ENCODE peak calls at places on chromosomes 3 and 15, in nine cellular contexts. One of them, this sample, is unnamed.

GRCh38 chr3:39443530-39443929 is 23.9 kb upstream of the MOBP start:
- DNase-seq in suprapubic skin: no peak
- DNase-seq in astrocyte: no peak
- DNase-seq in right cardiac atrium: no peak
- DNase-seq in fibroblast of villous mesenchyme: no peak
- DNase-seq in BE2C: peak
- DNase-seq in cardiac fibroblast: no peak
- DNase-seq in tibial nerve: no peak
- DNase-seq in esophagus squamous epithelium: no peak
- DNase-seq in this sample: no peak

GRCh38 chr3:50520849-50521248 is 17.4 kb upstream of the CACNA2D2 start:
- DNase-seq in tibial nerve: no peak
- DNase-seq in fibroblast of villous mesenchyme: no peak
- DNase-seq in astrocyte: no peak
- DNase-seq in right cardiac atrium: no peak
- DNase-seq in suprapubic skin: no peak
- DNase-seq in BE2C: peak
- DNase-seq in cardiac fibroblast: no peak
- DNase-seq in esophagus squamous epithelium: no peak
- DNase-seq in this sample: no peak

GRCh38 chr3:152193673-152194267 is 75.0 kb upstream of the MBNL1 start:
- DNase-seq in suprapubic skin: no peak
- DNase-seq in tibial nerve: no peak
- DNase-seq in BE2C: no peak
- DNase-seq in fibroblast of villous mesenchyme: peak
- DNase-seq in right cardiac atrium: no peak
- DNase-seq in esophagus squamous epithelium: no peak
- DNase-seq in cardiac fibroblast: no peak
- DNase-seq in astrocyte: no peak
- DNase-seq in this sample: no peak

GRCh38 chr3:188008582-188009213 is 145.3 kb upstream of the LPP start:
- DNase-seq in esophagus squamous epithelium: no peak
- DNase-seq in tibial nerve: no peak
- DNase-seq in fibroblast of villous mesenchyme: no peak
- DNase-seq in right cardiac atrium: no peak
- DNase-seq in BE2C: no peak
- DNase-seq in cardiac fibroblast: peak
- DNase-seq in suprapubic skin: no peak
- DNase-seq in astrocyte: no peak
- DNase-seq in this sample: no peak

GRCh38 chr15:45166792-45167630 is 20.8 kb downstream of the SHF start:
- DNase-seq in fibroblast of villous mesenchyme: peak
- DNase-seq in suprapubic skin: peak
- DNase-seq in astrocyte: peak
- DNase-seq in cardiac fibroblast: peak
- DNase-seq in right cardiac atrium: peak
- DNase-seq in esophagus squamous epithelium: peak
- DNase-seq in tibial nerve: peak
- DNase-seq in BE2C: peak
- DNase-seq in this sample: peak

GRCh38 chr15:41648770-41649169 is 11.4 kb upstream of the MGA start:
- DNase-seq in esophagus squamous epithelium: no peak
- DNase-seq in astrocyte: peak
- DNase-seq in fibroblast of villous mesenchyme: no peak
- DNase-seq in BE2C: no peak
- DNase-seq in tibial nerve: no peak
- DNase-seq in suprapubic skin: no peak
- DNase-seq in cardiac fibroblast: peak
- DNase-seq in right cardiac atrium: no peak
- DNase-seq in this sample: peak

GRCh38 chr3:122410639-122411038 is 5.2 kb downstream of the WDR5B start:
- DNase-seq in suprapubic skin: no peak
- DNase-seq in astrocyte: no peak
- DNase-seq in tibial nerve: no peak
- DNase-seq in esophagus squamous epithelium: no peak
- DNase-seq in fibroblast of villous mesenchyme: no peak
- DNase-seq in cardiac fibroblast: no peak
- DNase-seq in BE2C: no peak
- DNase-seq in right cardiac atrium: no peak
- DNase-seq in this sample: no peak

GRCh38 chr3:16338999-16339398 is 74.0 kb downstream of the OXNAD1 start:
- DNase-seq in suprapubic skin: no peak
- DNase-seq in astrocyte: peak
- DNase-seq in fibroblast of villous mesenchyme: peak
- DNase-seq in tibial nerve: no peak
- DNase-seq in cardiac fibroblast: peak
- DNase-seq in BE2C: no peak
- DNase-seq in esophagus squamous epithelium: no peak
- DNase-seq in right cardiac atrium: no peak
- DNase-seq in this sample: peak

GRCh38 chr3:197775317-197775716 is 15.7 kb upstream of the LRCH3 start:
- DNase-seq in right cardiac atrium: no peak
- DNase-seq in cardiac fibroblast: no peak
- DNase-seq in esophagus squamous epithelium: no peak
- DNase-seq in tibial nerve: no peak
- DNase-seq in suprapubic skin: no peak
- DNase-seq in fibroblast of villous mesenchyme: no peak
- DNase-seq in astrocyte: no peak
- DNase-seq in BE2C: peak
- DNase-seq in this sample: no peak

GRCh38 chr3:196127308-196128040 is 45.6 kb upstream of the TFRC start:
- DNase-seq in suprapubic skin: no peak
- DNase-seq in cardiac fibroblast: no peak
- DNase-seq in right cardiac atrium: no peak
- DNase-seq in BE2C: no peak
- DNase-seq in astrocyte: no peak
- DNase-seq in tibial nerve: no peak
- DNase-seq in esophagus squamous epithelium: no peak
- DNase-seq in fibroblast of villous mesenchyme: peak
- DNase-seq in this sample: no peak

GRCh38 chr15:33279613-33280205 is 31.1 kb upstream of the RYR3 start:
- DNase-seq in fibroblast of villous mesenchyme: peak
- DNase-seq in tibial nerve: no peak
- DNase-seq in suprapubic skin: no peak
- DNase-seq in cardiac fibroblast: peak
- DNase-seq in astrocyte: peak
- DNase-seq in esophagus squamous epithelium: no peak
- DNase-seq in BE2C: no peak
- DNase-seq in right cardiac atrium: no peak
- DNase-seq in this sample: peak

GRCh38 chr15:68821898-68822380 is 1.2 kb upstream of the ANP32A start:
- DNase-seq in esophagus squamous epithelium: no peak
- DNase-seq in fibroblast of villous mesenchyme: peak
- DNase-seq in suprapubic skin: no peak
- DNase-seq in right cardiac atrium: no peak
- DNase-seq in astrocyte: no peak
- DNase-seq in BE2C: no peak
- DNase-seq in cardiac fibroblast: no peak
- DNase-seq in tibial nerve: no peak
- DNase-seq in this sample: no peak

GRCh38 chr3:14434105-14434504 is 31.7 kb downstream of the SLC6A6 start:
- DNase-seq in tibial nerve: no peak
- DNase-seq in suprapubic skin: no peak
- DNase-seq in esophagus squamous epithelium: no peak
- DNase-seq in right cardiac atrium: peak
- DNase-seq in astrocyte: peak
- DNase-seq in fibroblast of villous mesenchyme: no peak
- DNase-seq in BE2C: no peak
- DNase-seq in cardiac fibroblast: peak
- DNase-seq in this sample: peak

GRCh38 chr3:14432996-14433572 is 30.7 kb downstream of the SLC6A6 start:
- DNase-seq in tibial nerve: no peak
- DNase-seq in fibroblast of villous mesenchyme: no peak
- DNase-seq in BE2C: no peak
- DNase-seq in esophagus squamous epithelium: no peak
- DNase-seq in cardiac fibroblast: no peak
- DNase-seq in right cardiac atrium: peak
- DNase-seq in astrocyte: no peak
- DNase-seq in suprapubic skin: no peak
- DNase-seq in this sample: no peak

GRCh38 chr3:14431556-14431927 is 29.1 kb downstream of the SLC6A6 start:
- DNase-seq in esophagus squamous epithelium: no peak
- DNase-seq in BE2C: no peak
- DNase-seq in astrocyte: no peak
- DNase-seq in fibroblast of villous mesenchyme: no peak
- DNase-seq in suprapubic skin: no peak
- DNase-seq in right cardiac atrium: peak
- DNase-seq in cardiac fibroblast: no peak
- DNase-seq in tibial nerve: no peak
- DNase-seq in this sample: no peak

GRCh38 chr3:14430706-14431470 is 28.5 kb downstream of the SLC6A6 start:
- DNase-seq in BE2C: no peak
- DNase-seq in fibroblast of villous mesenchyme: no peak
- DNase-seq in esophagus squamous epithelium: no peak
- DNase-seq in suprapubic skin: no peak
- DNase-seq in astrocyte: no peak
- DNase-seq in right cardiac atrium: peak
- DNase-seq in cardiac fibroblast: no peak
- DNase-seq in tibial nerve: no peak
- DNase-seq in this sample: no peak

DNA sequence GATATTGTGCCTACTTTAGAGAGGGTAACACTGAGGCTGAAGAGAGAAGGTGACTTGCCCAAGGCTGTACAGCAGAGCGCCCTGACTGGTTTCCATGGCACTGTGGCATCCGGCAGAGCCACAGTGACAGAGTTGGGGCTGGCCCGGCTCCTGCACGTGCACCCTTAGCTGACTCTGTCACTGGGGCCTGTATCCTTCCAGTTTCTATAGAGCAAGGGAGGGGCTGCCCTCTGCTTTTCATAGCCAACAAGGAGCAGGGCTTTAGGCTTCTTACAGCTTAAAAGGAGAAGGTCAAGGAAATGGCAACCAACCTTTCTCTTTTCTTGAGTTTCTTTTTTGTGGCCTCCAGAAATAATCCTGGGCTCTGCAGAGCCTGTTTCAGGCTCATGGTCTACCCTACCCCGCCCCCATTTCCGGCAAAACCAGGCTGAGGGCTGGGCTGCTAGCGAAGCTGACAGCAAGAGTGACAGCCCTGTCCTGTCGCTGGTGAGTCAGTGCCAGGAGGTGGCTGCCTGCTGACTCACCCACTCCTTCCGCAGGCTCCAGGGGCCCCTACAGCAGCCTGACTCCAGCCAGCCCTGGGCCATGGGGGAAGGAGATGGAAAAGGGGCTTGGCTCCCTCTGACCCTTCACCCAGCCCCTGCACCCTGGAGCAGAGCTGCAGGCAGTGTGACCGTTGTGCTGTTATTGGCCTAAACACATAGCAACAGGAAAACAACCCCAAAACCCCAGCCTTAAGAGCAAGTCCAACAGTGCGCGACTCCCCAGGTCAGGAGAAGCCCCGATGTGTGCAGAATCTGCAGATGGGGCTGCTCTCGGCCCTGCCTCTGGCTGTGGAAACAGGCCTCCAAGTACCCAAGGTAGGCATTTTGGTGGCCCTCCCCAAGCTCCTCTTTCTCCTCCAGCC is 29.8 kb downstream of the SLC6A6 start:
- DNase-seq in fibroblast of villous mesenchyme: peak
- DNase-seq in tibial nerve: peak
- DNase-seq in BE2C: peak
- DNase-seq in cardiac fibroblast: peak
- DNase-seq in suprapubic skin: no peak
- DNase-seq in astrocyte: peak
- DNase-seq in esophagus squamous epithelium: peak
- DNase-seq in right cardiac atrium: peak
- DNase-seq in this sample: peak
- H3K4me3 ChIP-seq in fibroblast of villous mesenchyme: no peak
- H3K4me3 ChIP-seq in tibial nerve: no peak
- H3K4me3 ChIP-seq in BE2C: no peak
- H3K4me3 ChIP-seq in cardiac fibroblast: no peak
- H3K4me3 ChIP-seq in suprapubic skin: no peak
- H3K4me3 ChIP-seq in astrocyte: peak
- H3K4me3 ChIP-seq in esophagus squamous epithelium: peak
- H3K4me3 ChIP-seq in right cardiac atrium: no peak
- H3K4me3 ChIP-seq in this sample: no peak

GRCh38 chr3:123586131-123586530 is 1.3 kb upstream of the HACD2 start:
- DNase-seq in tibial nerve: no peak
- DNase-seq in suprapubic skin: no peak
- DNase-seq in fibroblast of villous mesenchyme: peak
- DNase-seq in cardiac fibroblast: peak
- DNase-seq in astrocyte: peak
- DNase-seq in right cardiac atrium: no peak
- DNase-seq in esophagus squamous epithelium: no peak
- DNase-seq in BE2C: peak
- DNase-seq in this sample: peak

GRCh38 chr3:123582315-123582714 is 2.5 kb downstream of the HACD2 start:
- DNase-seq in astrocyte: no peak
- DNase-seq in fibroblast of villous mesenchyme: no peak
- DNase-seq in BE2C: no peak
- DNase-seq in tibial nerve: no peak
- DNase-seq in esophagus squamous epithelium: no peak
- DNase-seq in suprapubic skin: no peak
- DNase-seq in right cardiac atrium: no peak
- DNase-seq in cardiac fibroblast: no peak
- DNase-seq in this sample: no peak

GRCh38 chr3:123584988-123585937 is at the start of gene HACD2:
- DNase-seq in fibroblast of villous mesenchyme: peak
- DNase-seq in right cardiac atrium: peak
- DNase-seq in astrocyte: peak
- DNase-seq in cardiac fibroblast: peak
- DNase-seq in tibial nerve: peak
- DNase-seq in suprapubic skin: peak
- DNase-seq in BE2C: peak
- DNase-seq in esophagus squamous epithelium: peak
- DNase-seq in this sample: peak

GRCh38 chr3:123584284-123584987 is 417 bp downstream of the HACD2 start:
- DNase-seq in right cardiac atrium: no peak
- DNase-seq in esophagus squamous epithelium: no peak
- DNase-seq in fibroblast of villous mesenchyme: no peak
- DNase-seq in tibial nerve: peak
- DNase-seq in astrocyte: no peak
- DNase-seq in suprapubic skin: peak
- DNase-seq in BE2C: no peak
- DNase-seq in cardiac fibroblast: peak
- DNase-seq in this sample: peak

GRCh38 chr3:123583563-123583962 is 1.3 kb downstream of the HACD2 start:
- DNase-seq in BE2C: no peak
- DNase-seq in esophagus squamous epithelium: no peak
- DNase-seq in cardiac fibroblast: no peak
- DNase-seq in right cardiac atrium: no peak
- DNase-seq in fibroblast of villous mesenchyme: no peak
- DNase-seq in tibial nerve: no peak
- DNase-seq in suprapubic skin: no peak
- DNase-seq in astrocyte: no peak
- DNase-seq in this sample: no peak
- H3K4me3 ChIP-seq in BE2C: peak
- H3K4me3 ChIP-seq in esophagus squamous epithelium: peak
- H3K4me3 ChIP-seq in cardiac fibroblast: no peak
- H3K4me3 ChIP-seq in right cardiac atrium: no peak
- H3K4me3 ChIP-seq in fibroblast of villous mesenchyme: peak
- H3K4me3 ChIP-seq in tibial nerve: no peak
- H3K4me3 ChIP-seq in suprapubic skin: peak
- H3K4me3 ChIP-seq in astrocyte: peak
- H3K4me3 ChIP-seq in this sample: peak

GRCh38 chr15:43826029-43826507 is 734 bp upstream of the WDR76 start:
- DNase-seq in astrocyte: no peak
- DNase-seq in esophagus squamous epithelium: no peak
- DNase-seq in suprapubic skin: no peak
- DNase-seq in BE2C: no peak
- DNase-seq in tibial nerve: no peak
- DNase-seq in fibroblast of villous mesenchyme: no peak
- DNase-seq in cardiac fibroblast: no peak
- DNase-seq in right cardiac atrium: no peak
- DNase-seq in this sample: no peak
- H3K4me3 ChIP-seq in astrocyte: no peak
- H3K4me3 ChIP-seq in esophagus squamous epithelium: peak
- H3K4me3 ChIP-seq in suprapubic skin: peak
- H3K4me3 ChIP-seq in BE2C: peak
- H3K4me3 ChIP-seq in tibial nerve: peak
- H3K4me3 ChIP-seq in fibroblast of villous mesenchyme: peak
- H3K4me3 ChIP-seq in cardiac fibroblast: no peak
- H3K4me3 ChIP-seq in right cardiac atrium: no peak
- H3K4me3 ChIP-seq in this sample: peak

GRCh38 chr3:108036984-108037741 is 53.7 kb downstream of the CD47 start:
- DNase-seq in right cardiac atrium: no peak
- DNase-seq in BE2C: no peak
- DNase-seq in tibial nerve: no peak
- DNase-seq in esophagus squamous epithelium: no peak
- DNase-seq in cardiac fibroblast: peak
- DNase-seq in fibroblast of villous mesenchyme: peak
- DNase-seq in astrocyte: peak
- DNase-seq in suprapubic skin: no peak
- DNase-seq in this sample: peak
- H3K4me3 ChIP-seq in right cardiac atrium: no peak
- H3K4me3 ChIP-seq in BE2C: no peak
- H3K4me3 ChIP-seq in tibial nerve: no peak
- H3K4me3 ChIP-seq in esophagus squamous epithelium: no peak
- H3K4me3 ChIP-seq in cardiac fibroblast: no peak
- H3K4me3 ChIP-seq in fibroblast of villous mesenchyme: no peak
- H3K4me3 ChIP-seq in astrocyte: no peak
- H3K4me3 ChIP-seq in suprapubic skin: no peak
- H3K4me3 ChIP-seq in this sample: no peak

This sample was measured in fibroblast of lung.